ENCODE peak calls at places on chromosome 18, in ten cellular contexts. L, Y, X, F, V, Q, C, G, O and M are unnamed samples.

GRCh38 chr18:78240867-78241266 is 738.8 kb upstream of the SALL3 start:
- DNase-seq in L (no peak), Y (no peak), X (no peak), F (no peak), V (no peak), Q (no peak), C (no peak), G (no peak), O (no peak), M (no peak)

GRCh38 chr18:43830905-43831304 is 553.6 kb upstream of the SYT4 start:
- DNase-seq in L (no peak), Y (no peak), X (no peak), F (no peak), V (no peak), Q (no peak), C (no peak), G (no peak), O (no peak), M (no peak)

GRCh38 chr18:36297419-36298112 is at the start of gene FHOD3:
- DNase-seq in L (peak; percentile 54), Y (no peak), X (peak; percentile 54), F (peak; percentile 48), V (peak; percentile 76), Q (peak; percentile 81), C (peak; percentile 27), G (no peak), O (peak; percentile 77), M (peak; percentile 56)

GRCh38 chr18:68148862-68149261 is 566.0 kb downstream of the TMX3 start:
- DNase-seq in L (no peak), Y (no peak), X (no peak), F (no peak), V (no peak), Q (no peak), C (no peak), G (no peak), O (no peak), M (no peak)

GRCh38 chr18:69951182-69951581 is 3.5 kb upstream of the CD226 start:
- DNase-seq in L (no peak), Y (no peak), X (no peak), F (no peak), V (no peak), Q (no peak), C (no peak), G (no peak), O (no peak), M (no peak)

GRCh38 chr18:50981381-50981780 is 13.5 kb downstream of the ELAC1 start:
- DNase-seq in L (no peak), Y (no peak), X (no peak), F (no peak), V (no peak), Q (no peak), C (no peak), G (no peak), O (no peak), M (no peak)

GRCh38 chr18:47749195-47749973 is 181.1 kb downstream of the SMAD2 start:
- DNase-seq in L (peak; percentile 89), Y (peak; percentile 9), X (peak; percentile 87), F (peak; percentile 82), V (peak; percentile 75), Q (peak; percentile 80), C (peak; percentile 58), G (peak; percentile 75), O (peak; percentile 83), M (peak; percentile 66)

GRCh38 chr18:46301081-46301480 is 196.9 kb downstream of the HAUS1 start:
- DNase-seq in L (no peak), Y (no peak), X (no peak), F (no peak), V (no peak), Q (no peak), C (no peak), G (no peak), O (no peak), M (no peak)

GRCh38 chr18:11937874-11938478 is 29.9 kb upstream of the MPPE1 start:
- DNase-seq in L (peak; percentile 56), Y (no peak), X (peak; percentile 87), F (peak; percentile 85), V (peak; percentile 81), Q (peak; percentile 71), C (peak; percentile 58), G (peak; percentile 73), O (peak; percentile 89), M (peak; percentile 46)

GRCh38 chr18:26228562-26229260 is 2.5 kb downstream of the TAF4B start:
- DNase-seq in L (no peak), Y (no peak), X (no peak), F (no peak), V (no peak), Q (no peak), C (no peak), G (no peak), O (no peak), M (no peak)

GRCh38 chr18:23982154-23983071 is 32.1 kb upstream of the TTC39C start:
- DNase-seq in L (no peak), Y (no peak), X (no peak), F (peak; percentile 48), V (peak; percentile 79), Q (peak; percentile 32), C (peak; percentile 19), G (no peak), O (peak; percentile 41), M (peak; percentile 12)

GRCh38 chr18:54957987-54958386 is 1.3 kb downstream of the CCDC68 start:
- DNase-seq in L (no peak), Y (no peak), X (no peak), F (peak; percentile 27), V (peak; percentile 63), Q (no peak), C (no peak), G (no peak), O (peak; percentile 40), M (no peak)

GRCh38 chr18:54961016-54961423 is 1.8 kb upstream of the CCDC68 start:
- DNase-seq in L (no peak), Y (no peak), X (no peak), F (no peak), V (no peak), Q (no peak), C (no peak), G (no peak), O (no peak), M (no peak)

GRCh38 chr18:54957295-54957694 is 2.0 kb downstream of the CCDC68 start:
- DNase-seq in L (no peak), Y (no peak), X (no peak), F (no peak), V (peak; percentile 32), Q (no peak), C (no peak), G (no peak), O (no peak), M (no peak)

GRCh38 chr18:54960197-54960596 is 936 bp upstream of the CCDC68 start:
- DNase-seq in L (no peak), Y (no peak), X (no peak), F (no peak), V (no peak), Q (no peak), C (no peak), G (no peak), O (no peak), M (no peak)

GRCh38 chr18:54958711-54959625 is at the start of gene CCDC68:
- DNase-seq in L (peak; percentile 13), Y (no peak), X (peak; percentile 78), F (peak; percentile 88), V (peak; percentile 49), Q (peak; percentile 58), C (peak; percentile 35), G (no peak), O (peak; percentile 86), M (no peak)
- TF ChIP-seq POLR2A in L (no peak), Y (no peak), X (no peak), F (peak; percentile 83), V (no peak), Q (peak; percentile 72), C (no peak), G (no peak), O (peak; percentile 35), M (no peak)

GRCh38 chr18:79951545-79952456 is at the start of gene SLC66A2:
- DNase-seq in L (peak; percentile 95), Y (peak; percentile 31), X (peak; percentile 94), F (peak; percentile 96), V (peak; percentile 93), Q (peak; percentile 96), C (peak; percentile 43), G (peak; percentile 93), O (peak; percentile 94), M (peak; percentile 56)

GRCh38 chr18:79949571-79950439 is 1.6 kb downstream of the SLC66A2 start:
- DNase-seq in L (no peak), Y (peak; percentile 15), X (peak; percentile 32), F (peak; percentile 43), V (no peak), Q (peak; percentile 61), C (no peak), G (peak; percentile 47), O (no peak), M (no peak)

GRCh38 chr18:79952457-79952995 is 1.1 kb upstream of the SLC66A2 start:
- DNase-seq in L (no peak), Y (no peak), X (peak; percentile 24), F (peak; percentile 27), V (no peak), Q (no peak), C (no peak), G (peak; percentile 50), O (no peak), M (no peak)

GRCh38 chr18:79948719-79949411 is 2.6 kb downstream of the SLC66A2 start:
- DNase-seq in L (no peak), Y (no peak), X (peak; percentile 13), F (peak; percentile 7), V (no peak), Q (no peak), C (no peak), G (peak; percentile 39), O (no peak), M (no peak)

GRCh38 chr18:79950440-79951341 is 762 bp downstream of the SLC66A2 start:
- DNase-seq in L (peak; percentile 45), Y (no peak), X (peak; percentile 50), F (peak; percentile 59), V (peak; percentile 31), Q (no peak), C (peak; percentile 25), G (peak; percentile 51), O (peak; percentile 64), M (no peak)
- TF ChIP-seq POLR2A in L (no peak), Y (no peak), X (no peak), F (peak; percentile 55), V (no peak), Q (no peak), C (no peak), G (no peak), O (peak; percentile 16), M (no peak)

GRCh38 chr18:1778496-1779178 is 792.7 kb downstream of the METTL4 start:
- DNase-seq in L (no peak), Y (no peak), X (no peak), F (no peak), V (no peak), Q (no peak), C (no peak), G (no peak), O (no peak), M (no peak)
- TF ChIP-seq POLR2A in L (no peak), Y (no peak), X (no peak), F (no peak), V (no peak), Q (no peak), C (no peak), G (no peak), O (no peak), M (no peak)

DNA sequence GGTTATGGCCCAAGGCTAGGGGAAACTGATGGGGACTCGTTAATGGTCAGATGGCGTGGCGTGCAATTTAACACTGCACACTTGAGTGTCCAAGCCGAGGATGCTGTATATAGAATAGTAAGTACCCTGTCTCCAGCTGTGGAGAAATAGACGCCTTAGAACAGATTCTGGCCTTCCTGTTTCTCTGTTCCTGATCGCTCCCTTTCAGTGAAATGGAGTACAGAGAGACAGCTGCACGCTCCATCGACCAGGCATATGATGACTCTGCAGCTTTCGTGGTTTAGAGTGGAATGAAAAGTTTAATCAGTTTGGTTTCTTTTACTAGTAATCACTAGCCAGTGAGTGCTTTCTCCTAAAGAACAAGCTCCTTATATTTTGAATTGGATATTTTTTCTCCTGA is 213.4 kb downstream of the NEDD4L start:
- DNase-seq in L (peak; percentile 23), Y (no peak), X (no peak), F (no peak), V (no peak), Q (no peak), C (no peak), G (no peak), O (no peak), M (no peak)
- TF ChIP-seq POLR2A in L (no peak), Y (no peak), X (no peak), F (no peak), V (no peak), Q (no peak), C (no peak), G (no peak), O (no peak), M (no peak)